ENCODE peak calls at places on chromosomes 1 and 21, in seven cellular contexts. One of them, this sample, is unnamed.

GRCh38 chr21:27268290-27268689 is 301.4 kb upstream of the ADAMTS5 start:
- DNase-seq in neuronal stem cell: no peak
- DNase-seq in fibroblast of lung: peak
- DNase-seq in CD8-positive, alpha-beta T cell: no peak
- DNase-seq in CD8-positive, alpha-beta memory T cell: no peak
- DNase-seq in AG10803: peak
- DNase-seq in GM12864: no peak
- DNase-seq in this sample: no peak

GRCh38 chr1:201531551-201532425 is 7.1 kb upstream of the NAV1 start:
- DNase-seq in neuronal stem cell: no peak
- DNase-seq in fibroblast of lung: no peak
- DNase-seq in CD8-positive, alpha-beta T cell: no peak
- DNase-seq in CD8-positive, alpha-beta memory T cell: no peak
- DNase-seq in AG10803: peak
- DNase-seq in GM12864: no peak
- DNase-seq in this sample: no peak

GRCh38 chr1:66527688-66528087 is 6.3 kb upstream of the SGIP1 start:
- DNase-seq in neuronal stem cell: no peak
- DNase-seq in fibroblast of lung: peak
- DNase-seq in CD8-positive, alpha-beta T cell: no peak
- DNase-seq in CD8-positive, alpha-beta memory T cell: no peak
- DNase-seq in AG10803: peak
- DNase-seq in GM12864: no peak
- DNase-seq in this sample: no peak

GRCh38 chr1:245156736-245157505 is 2.1 kb downstream of the KIF26B start:
- DNase-seq in neuronal stem cell: no peak
- DNase-seq in fibroblast of lung: peak
- DNase-seq in CD8-positive, alpha-beta T cell: no peak
- DNase-seq in CD8-positive, alpha-beta memory T cell: no peak
- DNase-seq in AG10803: peak
- DNase-seq in GM12864: no peak
- DNase-seq in this sample: no peak

GRCh38 chr1:28955930-28956552 is 41.7 kb downstream of the EPB41 start:
- DNase-seq in neuronal stem cell: peak
- DNase-seq in fibroblast of lung: peak
- DNase-seq in CD8-positive, alpha-beta T cell: no peak
- DNase-seq in CD8-positive, alpha-beta memory T cell: no peak
- DNase-seq in AG10803: no peak
- DNase-seq in GM12864: no peak
- DNase-seq in this sample: no peak

GRCh38 chr21:41680444-41681335 is 86.2 kb downstream of the RIPK4 start:
- DNase-seq in neuronal stem cell: no peak
- DNase-seq in fibroblast of lung: no peak
- DNase-seq in CD8-positive, alpha-beta T cell: no peak
- DNase-seq in CD8-positive, alpha-beta memory T cell: no peak
- DNase-seq in AG10803: no peak
- DNase-seq in GM12864: no peak
- DNase-seq in this sample: no peak

GRCh38 chr1:47507140-47507539 is 69.3 kb downstream of the FOXD2 start:
- DNase-seq in neuronal stem cell: no peak
- DNase-seq in fibroblast of lung: no peak
- DNase-seq in CD8-positive, alpha-beta T cell: no peak
- DNase-seq in CD8-positive, alpha-beta memory T cell: no peak
- DNase-seq in AG10803: no peak
- DNase-seq in GM12864: no peak
- DNase-seq in this sample: no peak

GRCh38 chr21:17709266-17709611 is 96.5 kb upstream of the BTG3 start:
- DNase-seq in neuronal stem cell: no peak
- DNase-seq in fibroblast of lung: no peak
- DNase-seq in CD8-positive, alpha-beta T cell: no peak
- DNase-seq in CD8-positive, alpha-beta memory T cell: no peak
- DNase-seq in AG10803: no peak
- DNase-seq in GM12864: peak
- DNase-seq in this sample: no peak

GRCh38 chr1:211951856-211952255 is 83.5 kb downstream of the INTS7 start:
- DNase-seq in neuronal stem cell: no peak
- DNase-seq in fibroblast of lung: peak
- DNase-seq in CD8-positive, alpha-beta T cell: no peak
- DNase-seq in CD8-positive, alpha-beta memory T cell: no peak
- DNase-seq in AG10803: peak
- DNase-seq in GM12864: no peak
- DNase-seq in this sample: no peak

GRCh38 chr21:38170283-38170682 is 86.5 kb upstream of the KCNJ15 start:
- DNase-seq in neuronal stem cell: no peak
- DNase-seq in fibroblast of lung: peak
- DNase-seq in CD8-positive, alpha-beta T cell: no peak
- DNase-seq in CD8-positive, alpha-beta memory T cell: no peak
- DNase-seq in AG10803: peak
- DNase-seq in GM12864: no peak
- DNase-seq in this sample: no peak

GRCh38 chr21:43777953-43778352 is 1.8 kb upstream of the CSTB start:
- DNase-seq in neuronal stem cell: no peak
- DNase-seq in fibroblast of lung: no peak
- DNase-seq in CD8-positive, alpha-beta T cell: no peak
- DNase-seq in CD8-positive, alpha-beta memory T cell: no peak
- DNase-seq in AG10803: no peak
- DNase-seq in GM12864: no peak
- DNase-seq in this sample: no peak

GRCh38 chr1:145961109-145961424 is 3.2 kb upstream of the LIX1L start:
- DNase-seq in neuronal stem cell: no peak
- DNase-seq in fibroblast of lung: no peak
- DNase-seq in CD8-positive, alpha-beta T cell: no peak
- DNase-seq in CD8-positive, alpha-beta memory T cell: no peak
- DNase-seq in AG10803: no peak
- DNase-seq in GM12864: no peak
- DNase-seq in this sample: no peak

GRCh38 chr1:154479764-154480421 is 22.1 kb upstream of the TDRD10 start:
- DNase-seq in neuronal stem cell: peak
- DNase-seq in fibroblast of lung: peak
- DNase-seq in CD8-positive, alpha-beta T cell: peak
- DNase-seq in CD8-positive, alpha-beta memory T cell: peak
- DNase-seq in AG10803: peak
- DNase-seq in GM12864: peak
- DNase-seq in this sample: peak

GRCh38 chr1:5947978-5948680 is 44.1 kb downstream of the NPHP4 start:
- DNase-seq in neuronal stem cell: no peak
- DNase-seq in fibroblast of lung: no peak
- DNase-seq in CD8-positive, alpha-beta T cell: no peak
- DNase-seq in CD8-positive, alpha-beta memory T cell: no peak
- DNase-seq in AG10803: no peak
- DNase-seq in GM12864: no peak
- DNase-seq in this sample: no peak

GRCh38 chr21:45877160-45877438 is 104.5 kb upstream of the COL6A1 start:
- DNase-seq in neuronal stem cell: no peak
- DNase-seq in fibroblast of lung: no peak
- DNase-seq in CD8-positive, alpha-beta T cell: no peak
- DNase-seq in CD8-positive, alpha-beta memory T cell: no peak
- DNase-seq in AG10803: no peak
- DNase-seq in GM12864: no peak
- DNase-seq in this sample: no peak

GRCh38 chr1:67618285-67619018 is 66.5 kb upstream of the GADD45A start:
- DNase-seq in neuronal stem cell: no peak
- DNase-seq in fibroblast of lung: peak
- DNase-seq in CD8-positive, alpha-beta T cell: no peak
- DNase-seq in CD8-positive, alpha-beta memory T cell: no peak
- DNase-seq in AG10803: peak
- DNase-seq in GM12864: no peak
- DNase-seq in this sample: no peak

GRCh38 chr1:41538741-41539415 is 54.4 kb upstream of the EDN2 start:
- DNase-seq in neuronal stem cell: no peak
- DNase-seq in fibroblast of lung: no peak
- DNase-seq in CD8-positive, alpha-beta T cell: no peak
- DNase-seq in CD8-positive, alpha-beta memory T cell: no peak
- DNase-seq in AG10803: no peak
- DNase-seq in GM12864: no peak
- DNase-seq in this sample: no peak

GRCh38 chr1:170402451-170403311 is 129.3 kb upstream of the GORAB start:
- DNase-seq in neuronal stem cell: no peak
- DNase-seq in fibroblast of lung: peak
- DNase-seq in CD8-positive, alpha-beta T cell: no peak
- DNase-seq in CD8-positive, alpha-beta memory T cell: no peak
- DNase-seq in AG10803: peak
- DNase-seq in GM12864: no peak
- DNase-seq in this sample: no peak

GRCh38 chr1:217626321-217626720 is 4.6 kb downstream of the GPATCH2 start:
- DNase-seq in neuronal stem cell: no peak
- DNase-seq in fibroblast of lung: peak
- DNase-seq in CD8-positive, alpha-beta T cell: no peak
- DNase-seq in CD8-positive, alpha-beta memory T cell: no peak
- DNase-seq in AG10803: no peak
- DNase-seq in GM12864: no peak
- DNase-seq in this sample: no peak

GRCh38 chr1:165114022-165114888 is 242.3 kb downstream of the LMX1A start:
- DNase-seq in neuronal stem cell: peak
- DNase-seq in fibroblast of lung: peak
- DNase-seq in CD8-positive, alpha-beta T cell: no peak
- DNase-seq in CD8-positive, alpha-beta memory T cell: no peak
- DNase-seq in AG10803: peak
- DNase-seq in GM12864: no peak
- DNase-seq in this sample: no peak

GRCh38 chr1:3464649-3465025 is 10.2 kb downstream of the ARHGEF16 start:
- DNase-seq in neuronal stem cell: no peak
- DNase-seq in fibroblast of lung: no peak
- DNase-seq in CD8-positive, alpha-beta T cell: no peak
- DNase-seq in CD8-positive, alpha-beta memory T cell: no peak
- DNase-seq in AG10803: no peak
- DNase-seq in GM12864: no peak
- DNase-seq in this sample: no peak

GRCh38 chr1:195717651-195718050 is 890.6 kb downstream of the KCNT2 start:
- DNase-seq in neuronal stem cell: no peak
- DNase-seq in fibroblast of lung: peak
- DNase-seq in CD8-positive, alpha-beta T cell: no peak
- DNase-seq in CD8-positive, alpha-beta memory T cell: no peak
- DNase-seq in AG10803: peak
- DNase-seq in GM12864: no peak
- DNase-seq in this sample: no peak

GRCh38 chr21:45078877-45079281 is 4.5 kb downstream of the ADARB1 start:
- DNase-seq in neuronal stem cell: no peak
- DNase-seq in fibroblast of lung: peak
- DNase-seq in CD8-positive, alpha-beta T cell: peak
- DNase-seq in CD8-positive, alpha-beta memory T cell: peak
- DNase-seq in AG10803: peak
- DNase-seq in GM12864: peak
- DNase-seq in this sample: peak

GRCh38 chr21:14630556-14631069 is 84.5 kb upstream of the SAMSN1 start:
- DNase-seq in neuronal stem cell: no peak
- DNase-seq in fibroblast of lung: no peak
- DNase-seq in CD8-positive, alpha-beta T cell: no peak
- DNase-seq in CD8-positive, alpha-beta memory T cell: no peak
- DNase-seq in AG10803: no peak
- DNase-seq in GM12864: no peak
- DNase-seq in this sample: no peak
- H3K4me3 ChIP-seq in neuronal stem cell: no peak
- H3K4me3 ChIP-seq in fibroblast of lung: no peak
- H3K4me3 ChIP-seq in CD8-positive, alpha-beta T cell: no peak
- H3K4me3 ChIP-seq in CD8-positive, alpha-beta memory T cell: no peak
- H3K4me3 ChIP-seq in AG10803: no peak
- H3K4me3 ChIP-seq in GM12864: no peak
- H3K4me3 ChIP-seq in this sample: peak

GRCh38 chr1:156149374-156150106 is 3.8 kb upstream of the SEMA4A start:
- DNase-seq in neuronal stem cell: no peak
- DNase-seq in fibroblast of lung: no peak
- DNase-seq in CD8-positive, alpha-beta T cell: no peak
- DNase-seq in CD8-positive, alpha-beta memory T cell: no peak
- DNase-seq in AG10803: no peak
- DNase-seq in GM12864: peak
- DNase-seq in this sample: no peak
- H3K4me3 ChIP-seq in neuronal stem cell: no peak
- H3K4me3 ChIP-seq in fibroblast of lung: no peak
- H3K4me3 ChIP-seq in CD8-positive, alpha-beta T cell: no peak
- H3K4me3 ChIP-seq in CD8-positive, alpha-beta memory T cell: no peak
- H3K4me3 ChIP-seq in AG10803: no peak
- H3K4me3 ChIP-seq in GM12864: peak
- H3K4me3 ChIP-seq in this sample: no peak

GRCh38 chr1:79005945-79006344 is 585 bp downstream of the ADGRL4 start:
- DNase-seq in neuronal stem cell: no peak
- DNase-seq in fibroblast of lung: peak
- DNase-seq in CD8-positive, alpha-beta T cell: no peak
- DNase-seq in CD8-positive, alpha-beta memory T cell: no peak
- DNase-seq in AG10803: peak
- DNase-seq in GM12864: no peak
- DNase-seq in this sample: no peak
- H3K4me3 ChIP-seq in neuronal stem cell: peak
- H3K4me3 ChIP-seq in fibroblast of lung: peak
- H3K4me3 ChIP-seq in CD8-positive, alpha-beta T cell: no peak
- H3K4me3 ChIP-seq in CD8-positive, alpha-beta memory T cell: no peak
- H3K4me3 ChIP-seq in AG10803: peak
- H3K4me3 ChIP-seq in GM12864: no peak
- H3K4me3 ChIP-seq in this sample: no peak

GRCh38 chr1:116947090-116947489 is 37.4 kb downstream of the PTGFRN start:
- DNase-seq in neuronal stem cell: no peak
- DNase-seq in fibroblast of lung: no peak
- DNase-seq in CD8-positive, alpha-beta T cell: no peak
- DNase-seq in CD8-positive, alpha-beta memory T cell: no peak
- DNase-seq in AG10803: no peak
- DNase-seq in GM12864: no peak
- DNase-seq in this sample: no peak

GRCh38 chr1:116948642-116949041 is 38.9 kb downstream of the PTGFRN start:
- DNase-seq in neuronal stem cell: no peak
- DNase-seq in fibroblast of lung: no peak
- DNase-seq in CD8-positive, alpha-beta T cell: no peak
- DNase-seq in CD8-positive, alpha-beta memory T cell: no peak
- DNase-seq in AG10803: no peak
- DNase-seq in GM12864: no peak
- DNase-seq in this sample: no peak

GRCh38 chr1:116949213-116949985 is 39.7 kb downstream of the PTGFRN start:
- DNase-seq in neuronal stem cell: no peak
- DNase-seq in fibroblast of lung: no peak
- DNase-seq in CD8-positive, alpha-beta T cell: no peak
- DNase-seq in CD8-positive, alpha-beta memory T cell: no peak
- DNase-seq in AG10803: no peak
- DNase-seq in GM12864: no peak
- DNase-seq in this sample: no peak

GRCh38 chr1:116951175-116951935 is 41.6 kb downstream of the PTGFRN start:
- DNase-seq in neuronal stem cell: no peak
- DNase-seq in fibroblast of lung: peak
- DNase-seq in CD8-positive, alpha-beta T cell: no peak
- DNase-seq in CD8-positive, alpha-beta memory T cell: no peak
- DNase-seq in AG10803: peak
- DNase-seq in GM12864: no peak
- DNase-seq in this sample: no peak

GRCh38 chr1:116950497-116951174 is 40.9 kb downstream of the PTGFRN start:
- DNase-seq in neuronal stem cell: no peak
- DNase-seq in fibroblast of lung: peak
- DNase-seq in CD8-positive, alpha-beta T cell: no peak
- DNase-seq in CD8-positive, alpha-beta memory T cell: no peak
- DNase-seq in AG10803: peak
- DNase-seq in GM12864: no peak
- DNase-seq in this sample: no peak
- H3K4me3 ChIP-seq in neuronal stem cell: no peak
- H3K4me3 ChIP-seq in fibroblast of lung: no peak
- H3K4me3 ChIP-seq in CD8-positive, alpha-beta T cell: no peak
- H3K4me3 ChIP-seq in CD8-positive, alpha-beta memory T cell: no peak
- H3K4me3 ChIP-seq in AG10803: no peak
- H3K4me3 ChIP-seq in GM12864: no peak
- H3K4me3 ChIP-seq in this sample: no peak

This sample was measured in effector memory CD4-positive, alpha-beta T cell.